ENCODE peak calls at places on chromosomes 1 and 21, in six cellular contexts. One of them, this sample, is unnamed.

GRCh38 chr21:31630062-31630711 is 29.3 kb upstream of the SOD1 start:
- DNase-seq in NCI-H2171 treated with DMSO at 0.1 percent for 48 hours: peak; percentile 33
- DNase-seq in activated T-helper 1 cell treated with Interleukin-2 at 50 U/mL for 16 hours: no peak
- DNase-seq in H9: no peak
- DNase-seq in left ventricle myocardium inferior: no peak
- DNase-seq in GOT3: no peak
- DNase-seq in this sample: peak; percentile 54

GRCh38 chr1:47469910-47470309 is 32.1 kb downstream of the FOXD2 start:
- DNase-seq in NCI-H2171 treated with DMSO at 0.1 percent for 48 hours: no peak
- DNase-seq in activated T-helper 1 cell treated with Interleukin-2 at 50 U/mL for 16 hours: no peak
- DNase-seq in H9: no peak
- DNase-seq in left ventricle myocardium inferior: no peak
- DNase-seq in GOT3: no peak
- DNase-seq in this sample: no peak

GRCh38 chr1:245856944-245857531 is 650.0 kb downstream of the SMYD3 start:
- DNase-seq in NCI-H2171 treated with DMSO at 0.1 percent for 48 hours: no peak
- DNase-seq in activated T-helper 1 cell treated with Interleukin-2 at 50 U/mL for 16 hours: no peak
- DNase-seq in H9: no peak
- DNase-seq in left ventricle myocardium inferior: no peak
- DNase-seq in GOT3: no peak
- DNase-seq in this sample: peak; percentile 83

GRCh38 chr1:164764333-164764732 is 205.3 kb downstream of the PBX1 start:
- DNase-seq in NCI-H2171 treated with DMSO at 0.1 percent for 48 hours: no peak
- DNase-seq in activated T-helper 1 cell treated with Interleukin-2 at 50 U/mL for 16 hours: no peak
- DNase-seq in H9: no peak
- DNase-seq in left ventricle myocardium inferior: no peak
- DNase-seq in GOT3: no peak
- DNase-seq in this sample: no peak

GRCh38 chr1:108190686-108191416 is 9.3 kb downstream of the SLC25A24 start:
- DNase-seq in NCI-H2171 treated with DMSO at 0.1 percent for 48 hours: peak; percentile 75
- DNase-seq in activated T-helper 1 cell treated with Interleukin-2 at 50 U/mL for 16 hours: no peak
- DNase-seq in H9: no peak
- DNase-seq in left ventricle myocardium inferior: no peak
- DNase-seq in GOT3: no peak
- DNase-seq in this sample: no peak

GRCh38 chr1:200342511-200343400 is 67.1 kb downstream of the ZNF281 start:
- DNase-seq in NCI-H2171 treated with DMSO at 0.1 percent for 48 hours: no peak
- DNase-seq in activated T-helper 1 cell treated with Interleukin-2 at 50 U/mL for 16 hours: no peak
- DNase-seq in H9: no peak
- DNase-seq in left ventricle myocardium inferior: no peak
- DNase-seq in GOT3: no peak
- DNase-seq in this sample: no peak

GRCh38 chr1:246199086-246199485 is 308.0 kb downstream of the SMYD3 start:
- DNase-seq in NCI-H2171 treated with DMSO at 0.1 percent for 48 hours: peak; percentile 88
- DNase-seq in activated T-helper 1 cell treated with Interleukin-2 at 50 U/mL for 16 hours: no peak
- DNase-seq in H9: no peak
- DNase-seq in left ventricle myocardium inferior: no peak
- DNase-seq in GOT3: no peak
- DNase-seq in this sample: no peak

GRCh38 chr1:202351725-202352124 is 3.2 kb downstream of the PPP1R12B start:
- DNase-seq in NCI-H2171 treated with DMSO at 0.1 percent for 48 hours: no peak
- DNase-seq in activated T-helper 1 cell treated with Interleukin-2 at 50 U/mL for 16 hours: no peak
- DNase-seq in H9: no peak
- DNase-seq in left ventricle myocardium inferior: no peak
- DNase-seq in GOT3: no peak
- DNase-seq in this sample: no peak

GRCh38 chr1:64246294-64246917 is 43.0 kb downstream of the UBE2U start:
- DNase-seq in NCI-H2171 treated with DMSO at 0.1 percent for 48 hours: peak; percentile 80
- DNase-seq in activated T-helper 1 cell treated with Interleukin-2 at 50 U/mL for 16 hours: no peak
- DNase-seq in H9: no peak
- DNase-seq in left ventricle myocardium inferior: no peak
- DNase-seq in GOT3: no peak
- DNase-seq in this sample: no peak

GRCh38 chr1:232509570-232509969 is 120.4 kb downstream of the SIPA1L2 start:
- DNase-seq in NCI-H2171 treated with DMSO at 0.1 percent for 48 hours: no peak
- DNase-seq in activated T-helper 1 cell treated with Interleukin-2 at 50 U/mL for 16 hours: no peak
- DNase-seq in H9: no peak
- DNase-seq in left ventricle myocardium inferior: peak; percentile 38
- DNase-seq in GOT3: no peak
- DNase-seq in this sample: peak; percentile 83

GRCh38 chr1:233406339-233406960 is 78.9 kb downstream of the MAP3K21 start:
- DNase-seq in NCI-H2171 treated with DMSO at 0.1 percent for 48 hours: no peak
- DNase-seq in activated T-helper 1 cell treated with Interleukin-2 at 50 U/mL for 16 hours: no peak
- DNase-seq in H9: no peak
- DNase-seq in left ventricle myocardium inferior: no peak
- DNase-seq in GOT3: no peak
- DNase-seq in this sample: no peak

GRCh38 chr21:21688877-21689276 is 690.7 kb downstream of the NCAM2 start:
- DNase-seq in NCI-H2171 treated with DMSO at 0.1 percent for 48 hours: no peak
- DNase-seq in activated T-helper 1 cell treated with Interleukin-2 at 50 U/mL for 16 hours: no peak
- DNase-seq in H9: peak; percentile 58
- DNase-seq in left ventricle myocardium inferior: no peak
- DNase-seq in GOT3: no peak
- DNase-seq in this sample: peak; percentile 66

GRCh38 chr1:26164036-26164927 is 4.5 kb downstream of the C1orf232 start:
- DNase-seq in NCI-H2171 treated with DMSO at 0.1 percent for 48 hours: no peak
- DNase-seq in activated T-helper 1 cell treated with Interleukin-2 at 50 U/mL for 16 hours: peak; percentile 42
- DNase-seq in H9: peak; percentile 85
- DNase-seq in left ventricle myocardium inferior: peak; percentile 45
- DNase-seq in GOT3: no peak
- DNase-seq in this sample: peak; percentile 82

GRCh38 chr1:21299780-21300395 is 9.6 kb upstream of the ECE1 start:
- DNase-seq in NCI-H2171 treated with DMSO at 0.1 percent for 48 hours: no peak
- DNase-seq in activated T-helper 1 cell treated with Interleukin-2 at 50 U/mL for 16 hours: no peak
- DNase-seq in H9: no peak
- DNase-seq in left ventricle myocardium inferior: no peak
- DNase-seq in GOT3: no peak
- DNase-seq in this sample: no peak